ENCODE peak calls at places on chromosomes 6 and 20, in four cellular contexts. T, Q, W and X are unnamed samples.
A peak's percentile ranks its signal among the peaks of the same experiment; 100 is the strongest.

GRCh38 chr6:121321282-121321681 is 13.0 kb downstream of the TBC1D32 start:
- DNase-seq in T (no peak), Q (no peak), W (no peak), X (no peak)

GRCh38 chr6:81894286-81894685 is 141.8 kb upstream of the TENT5A start:
- DNase-seq in T (peak; percentile 71), Q (peak; percentile 42), W (no peak), X (no peak)

GRCh38 chr6:53492860-53493634 is 51.9 kb downstream of the GCLC start:
- DNase-seq in T (peak; percentile 68), Q (peak; percentile 63), W (no peak), X (peak; percentile 54)

GRCh38 chr6:144006731-144007454 is 1.2 kb downstream of the PLAGL1 start:
- DNase-seq in T (peak; percentile 64), Q (peak; percentile 50), W (no peak), X (no peak)

GRCh38 chr6:39330476-39330875 is 8.0 kb upstream of the KCNK16 start:
- DNase-seq in T (no peak), Q (no peak), W (peak; percentile 75), X (no peak)

GRCh38 chr6:139137716-139138115 is 2.8 kb downstream of the HECA start:
- DNase-seq in T (peak; percentile 75), Q (no peak), W (no peak), X (no peak)

GRCh38 chr6:157961116-157961515 is 20.5 kb upstream of the SYNJ2 start:
- DNase-seq in T (no peak), Q (no peak), W (no peak), X (no peak)

GRCh38 chr6:68468244-68468884 is 166.7 kb upstream of the ADGRB3 start:
- DNase-seq in T (peak; percentile 6), Q (no peak), W (no peak), X (peak; percentile 2)

GRCh38 chr20:50248104-50248631 is 57.5 kb downstream of the CEBPB start:
- DNase-seq in T (no peak), Q (no peak), W (no peak), X (no peak)

GRCh38 chr6:112282217-112282616 is 27.9 kb upstream of the LAMA4 start:
- DNase-seq in T (peak; percentile 96), Q (peak; percentile 58), W (peak; percentile 60), X (no peak)

GRCh38 chr6:156879235-156879995 is 102.2 kb downstream of the ARID1B start:
- DNase-seq in T (no peak), Q (no peak), W (no peak), X (no peak)

GRCh38 chr6:128997880-128998279 is 114.9 kb downstream of the LAMA2 start:
- DNase-seq in T (no peak), Q (no peak), W (no peak), X (no peak)

GRCh38 chr20:24785141-24785924 is 163.7 kb upstream of the CST7 start:
- DNase-seq in T (peak; percentile 23), Q (no peak), W (no peak), X (no peak)

GRCh38 chr20:38450412-38450975 is 15.4 kb upstream of the SNHG17 start:
- DNase-seq in T (peak; percentile 38), Q (no peak), W (no peak), X (no peak)

GRCh38 chr6:36962874-36963273 is 8.3 kb downstream of the PI16 start:
- DNase-seq in T (peak; percentile 60), Q (peak; percentile 55), W (peak; percentile 90), X (peak; percentile 86)

GRCh38 chr6:157861814-157862213 is 38.8 kb downstream of the SNX9 start:
- DNase-seq in T (peak; percentile 73), Q (no peak), W (no peak), X (no peak)

GRCh38 chr20:58718729-58719128 is 26.1 kb downstream of the NPEPL1 start:
- DNase-seq in T (no peak), Q (peak; percentile 1), W (no peak), X (no peak)

GRCh38 chr20:25047766-25048165 is 10.2 kb downstream of the ACSS1 start:
- DNase-seq in T (no peak), Q (no peak), W (peak; percentile 24), X (no peak)

GRCh38 chr20:32966881-32967781 is 37.1 kb downstream of the SUN5 start:
- DNase-seq in T (no peak), Q (no peak), W (no peak), X (peak; percentile 73)

GRCh38 chr6:74899416-74899815 is 306.4 kb downstream of the COL12A1 start:
- DNase-seq in T (peak; percentile 61), Q (no peak), W (no peak), X (peak; percentile 22)

GRCh38 chr6:92122746-92123145 is 1296.6 kb downstream of the EPHA7 start:
- DNase-seq in T (no peak), Q (peak; percentile 39), W (no peak), X (no peak)

GRCh38 chr20:63741676-63742380 is 2.3 kb downstream of the SLC2A4RG start:
- DNase-seq in T (no peak), Q (no peak), W (peak; percentile 56), X (no peak)

GRCh38 chr6:85561750-85562357 is 31.8 kb downstream of the SNX14 start:
- DNase-seq in T (peak; percentile 69), Q (no peak), W (no peak), X (no peak)

GRCh38 chr6:79302341-79302740 is 67.9 kb upstream of the HMGN3 start:
- DNase-seq in T (no peak), Q (peak; percentile 12), W (no peak), X (no peak)

GRCh38 chr6:169326067-169326799 is 72.6 kb upstream of the THBS2 start:
- DNase-seq in T (peak; percentile 49), Q (peak; percentile 47), W (no peak), X (no peak)

GRCh38 chr20:11210611-11211010 is 536.8 kb upstream of the JAG1 start:
- DNase-seq in T (no peak), Q (no peak), W (no peak), X (no peak)

GRCh38 chr20:43528258-43528875 is 20.9 kb downstream of the L3MBTL1 start:
- DNase-seq in T (no peak), Q (no peak), W (no peak), X (no peak)

GRCh38 chr20:45258669-45259068 is 4.3 kb upstream of the SLPI start:
- DNase-seq in T (no peak), Q (no peak), W (no peak), X (no peak)

DNA sequence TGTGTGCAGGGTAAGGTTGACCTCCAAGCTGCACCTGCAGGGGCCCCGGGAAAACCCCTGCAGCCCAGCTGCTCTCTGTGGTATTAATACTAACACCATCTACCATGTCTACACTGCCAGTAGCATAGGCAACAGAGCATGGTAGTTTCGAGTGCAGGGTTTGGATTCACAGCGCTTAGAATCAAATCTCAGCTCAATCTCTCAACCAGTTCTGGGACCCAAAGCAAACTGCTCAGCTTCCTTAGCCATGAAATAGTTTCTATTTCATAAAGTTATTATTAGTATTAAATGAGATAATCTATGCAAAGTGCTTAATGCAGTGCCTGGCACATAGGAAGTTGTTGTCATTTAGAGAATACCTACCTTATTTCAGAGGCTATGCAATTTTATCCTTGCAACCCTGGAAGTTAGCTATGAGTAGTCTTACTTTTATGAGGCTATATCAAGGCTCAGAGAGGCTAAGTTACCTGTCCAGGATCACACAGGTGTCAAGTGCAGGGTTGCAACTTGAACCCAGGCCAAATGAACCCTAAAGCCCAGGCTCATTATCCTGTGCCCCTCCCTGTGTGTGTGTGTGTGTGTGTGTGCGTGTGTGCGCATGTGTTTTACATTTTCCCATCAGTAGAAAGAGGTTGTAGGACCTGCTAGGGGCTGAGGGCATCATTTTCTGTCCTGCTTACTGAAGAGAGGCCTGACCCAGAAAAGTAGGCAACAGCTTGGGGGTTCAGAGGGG is 27.6 kb upstream of the MRPS18A start:
- DNase-seq in T (no peak), Q (no peak), W (no peak), X (no peak)
- H3K4me3 ChIP-seq in T (no peak overlapping the region), Q (no peak overlapping the region), W (no peak overlapping the region), X (no peak overlapping the region)

GRCh38 chr6:2971420-2972218 is at the start of gene SERPINB6:
- DNase-seq in T (peak; percentile 90), Q (peak; percentile 79), W (peak; percentile 87), X (no peak)
- H3K4me3 ChIP-seq in T (peak within 1 kb of the TSS; percentile 61), Q (peak within 1 kb of the TSS; percentile 72), W (peak within 1 kb of the TSS; percentile 75), X (no peak within 1 kb of the TSS)

GRCh38 chr6:11788043-11788442 is 9.4 kb upstream of the ADTRP start:
- DNase-seq in T (no peak), Q (no peak), W (no peak), X (peak; percentile 28)

GRCh38 chr6:11783524-11784064 is 5.0 kb upstream of the ADTRP start:
- DNase-seq in T (no peak), Q (no peak), W (no peak), X (no peak)

GRCh38 chr6:11784341-11784740 is 5.7 kb upstream of the ADTRP start:
- DNase-seq in T (no peak), Q (no peak), W (no peak), X (no peak)

GRCh38 chr6:11785449-11785951 is 6.9 kb upstream of the ADTRP start:
- DNase-seq in T (no peak), Q (no peak), W (no peak), X (no peak)

DNA sequence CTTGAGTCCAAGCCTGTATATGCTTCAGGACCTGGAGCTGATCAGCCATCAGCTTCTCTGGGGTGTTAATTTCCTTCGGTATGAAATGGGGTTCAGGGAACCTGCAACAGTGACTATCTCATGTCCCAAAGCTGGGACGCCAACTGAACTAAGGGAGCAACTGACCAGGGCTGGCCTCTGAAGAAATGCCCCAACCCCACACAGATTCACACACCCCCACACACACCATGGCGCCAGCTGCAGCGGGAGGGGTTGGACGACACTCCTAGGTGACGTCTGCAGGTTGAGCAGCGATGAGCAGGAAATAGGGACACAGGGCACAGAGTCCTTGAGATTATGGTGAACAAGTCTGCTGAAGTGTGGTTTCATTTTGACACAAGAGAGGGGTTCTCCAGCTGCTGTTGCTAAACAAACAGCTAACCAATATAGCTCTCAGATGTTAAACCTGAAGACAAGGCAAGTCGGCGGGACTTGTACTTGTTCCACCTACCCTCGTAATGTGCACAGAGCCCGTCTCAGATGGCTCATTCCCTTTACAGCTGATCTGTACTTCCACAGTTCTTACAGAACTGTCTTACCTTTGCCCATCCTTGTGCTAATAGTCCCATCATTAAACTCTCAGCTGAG is 7.5 kb upstream of the ADTRP start:
- DNase-seq in T (no peak), Q (no peak), W (no peak), X (peak; percentile 19)
- H3K4me3 ChIP-seq in T (no peak overlapping the region), Q (no peak overlapping the region), W (no peak overlapping the region), X (no peak overlapping the region)

DNA sequence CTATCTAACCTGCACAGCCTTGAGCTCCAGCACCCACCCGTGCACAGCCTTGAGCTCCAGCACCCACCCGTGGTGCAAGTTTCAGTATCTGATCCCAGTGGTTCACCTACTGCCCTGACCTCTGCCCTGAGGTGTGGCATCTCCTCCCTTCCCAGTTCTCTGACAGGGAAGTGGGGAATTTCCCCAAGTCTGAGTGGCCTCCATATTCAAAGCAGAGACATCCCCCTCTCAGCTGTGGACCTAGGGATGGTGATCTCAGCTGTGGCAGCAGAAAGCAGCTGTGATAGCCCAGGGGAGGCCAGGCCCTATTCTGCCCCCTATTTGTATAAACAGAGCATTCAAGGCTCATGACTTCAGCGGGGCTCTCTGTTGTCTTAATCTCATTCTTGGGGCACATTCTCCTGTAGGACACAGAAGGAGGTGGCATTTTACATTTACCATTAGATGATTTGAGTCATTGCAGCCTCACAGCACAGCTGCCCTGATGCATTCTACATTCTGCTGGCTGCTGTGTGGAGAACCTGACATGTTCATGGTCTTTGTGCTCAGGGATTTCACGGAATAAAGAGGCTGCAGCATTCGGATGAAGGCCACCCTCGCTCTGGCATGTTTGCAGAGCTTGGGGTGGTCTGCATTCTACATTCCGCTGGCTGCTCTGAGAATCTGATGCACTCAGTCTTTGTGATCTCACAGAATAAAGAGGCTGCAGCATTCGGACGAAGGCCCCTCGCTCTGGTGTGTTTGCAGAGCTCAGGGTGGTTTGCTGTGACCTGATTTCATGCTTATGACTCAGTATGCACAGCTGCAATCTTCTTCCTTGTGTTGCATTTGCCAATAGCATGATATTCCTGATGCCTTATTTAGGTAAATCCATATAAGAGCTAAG is 16.9 kb downstream of the GPR31 start:
- DNase-seq in T (no peak), Q (peak; percentile 46), W (no peak), X (no peak)
- H3K4me3 ChIP-seq in T (no peak overlapping the region), Q (no peak overlapping the region), W (no peak overlapping the region), X (no peak overlapping the region)

GRCh38 chr6:152471459-152472070 is 165.6 kb downstream of the SYNE1 start:
- DNase-seq in T (peak; percentile 48), Q (no peak), W (no peak), X (no peak)
- H3K4me3 ChIP-seq in T (peak overlapping the region; percentile 30), Q (no peak overlapping the region), W (peak overlapping the region; percentile 64), X (no peak overlapping the region)